ENCODE peak calls at places on chromosomes 7 and 10, in five cellular contexts. V, A, C, P and T are unnamed samples.
A peak's percentile ranks its signal among the peaks of the same experiment; 100 is the strongest.

GRCh38 chr10:57222603-57223002 is 861.5 kb upstream of the ZWINT start:
- DNase-seq in V (no peak), A (no peak), C (no peak), P (no peak), T (no peak)

GRCh38 chr10:50400694-50401093 is 149.4 kb upstream of the ASAH2 start:
- DNase-seq in V (no peak), A (no peak), C (no peak), P (no peak), T (no peak)

GRCh38 chr10:116741391-116742351 is 695 bp downstream of the HSPA12A start:
- DNase-seq in V (no peak), A (no peak), C (peak; percentile 46), P (peak; percentile 37), T (no peak)

GRCh38 chr7:106598663-106599342 is 62.2 kb downstream of the CCDC71L start:
- DNase-seq in V (peak; percentile 73), A (peak; percentile 73), C (peak; percentile 65), P (peak; percentile 42), T (peak; percentile 85)

GRCh38 chr10:80580811-80581468 is 43.2 kb downstream of the SH2D4B start:
- DNase-seq in V (no peak), A (no peak), C (no peak), P (no peak), T (no peak)

GRCh38 chr7:77415822-77416620 is at the start of gene GSAP:
- DNase-seq in V (peak; percentile 54), A (peak; percentile 86), C (peak; percentile 73), P (peak; percentile 62), T (peak; percentile 43)

GRCh38 chr10:70296406-70296899 is 12.6 kb upstream of the NPFFR1 start:
- DNase-seq in V (peak; percentile 89), A (peak; percentile 86), C (peak; percentile 94), P (peak; percentile 91), T (no peak)

GRCh38 chr7:134449596-134450194 is 9.2 kb downstream of the AKR1B1 start:
- DNase-seq in V (no peak), A (no peak), C (no peak), P (no peak), T (no peak)

GRCh38 chr7:922334-923107 is 32.0 kb downstream of the ADAP1 start:
- DNase-seq in V (peak; percentile 4), A (peak; percentile 42), C (no peak), P (peak; percentile 10), T (no peak)

GRCh38 chr10:101843032-101843991 is at the start of gene KCNIP2:
- DNase-seq in V (no peak), A (peak; percentile 57), C (no peak), P (no peak), T (peak; percentile 40)

GRCh38 chr10:100103581-100103980 is 21.9 kb upstream of the CPN1 start:
- DNase-seq in V (no peak), A (no peak), C (no peak), P (no peak), T (no peak)

GRCh38 chr7:117202511-117202910 is 120.3 kb downstream of the WNT2 start:
- DNase-seq in V (no peak), A (no peak), C (peak; percentile 70), P (no peak), T (no peak)

GRCh38 chr10:20287951-20288350 is 471.7 kb downstream of the PLXDC2 start:
- DNase-seq in V (no peak), A (no peak), C (no peak), P (no peak), T (no peak)

GRCh38 chr10:132542819-132543218 is 5.2 kb downstream of the INPP5A start:
- DNase-seq in V (no peak), A (no peak), C (no peak), P (no peak), T (no peak)

GRCh38 chr7:44555350-44555749 is 14.2 kb upstream of the NPC1L1 start:
- DNase-seq in V (no peak), A (no peak), C (no peak), P (no peak), T (no peak)

GRCh38 chr7:36472141-36472729 is 82.6 kb downstream of the ANLN start:
- DNase-seq in V (no peak), A (no peak), C (no peak), P (no peak), T (no peak)

GRCh38 chr7:151063212-151063561 is 3.8 kb downstream of the SLC4A2 start:
- DNase-seq in V (peak; percentile 65), A (no peak), C (peak; percentile 49), P (peak; percentile 64), T (no peak)

GRCh38 chr7:30285531-30286284 is 1.3 kb downstream of the ZNRF2 start:
- DNase-seq in V (peak; percentile 26), A (peak; percentile 68), C (peak; percentile 54), P (peak; percentile 37), T (peak; percentile 30)

GRCh38 chr10:132984801-132985545 is 42.6 kb upstream of the CFAP46 start:
- DNase-seq in V (no peak), A (peak; percentile 32), C (no peak), P (no peak), T (no peak)

GRCh38 chr7:156969972-156970420 is 20.5 kb downstream of the NOM1 start:
- DNase-seq in V (peak; percentile 34), A (no peak), C (peak; percentile 72), P (no peak), T (peak; percentile 26)

GRCh38 chr10:132390455-132391371 is 6.3 kb upstream of the PWWP2B start:
- DNase-seq in V (peak; percentile 9), A (peak; percentile 38), C (no peak), P (peak; percentile 2), T (no peak)

GRCh38 chr7:23394828-23395227 is 75.5 kb downstream of the IGF2BP3 start:
- DNase-seq in V (no peak), A (no peak), C (peak; percentile 48), P (no peak), T (no peak)

GRCh38 chr10:93357680-93358079 is 124.5 kb downstream of the MYOF start:
- DNase-seq in V (no peak), A (no peak), C (peak; percentile 52), P (no peak), T (peak; percentile 53)

GRCh38 chr7:155354371-155355048 is 56.8 kb downstream of the INSIG1 start:
- DNase-seq in V (no peak), A (peak; percentile 15), C (no peak), P (no peak), T (no peak)

GRCh38 chr7:72015106-72015505 is 397.0 kb downstream of the CALN1 start:
- DNase-seq in V (no peak), A (no peak), C (no peak), P (no peak), T (no peak)

GRCh38 chr7:29877196-29877595 is 70.9 kb downstream of the WIPF3 start:
- DNase-seq in V (no peak), A (no peak), C (no peak), P (no peak), T (no peak)

GRCh38 chr10:128567561-128567960 is 441.3 kb upstream of the MKI67 start:
- DNase-seq in V (no peak), A (no peak), C (no peak), P (no peak), T (no peak)

GRCh38 chr7:114663502-114663901 is 248.9 kb downstream of the FOXP2 start:
- DNase-seq in V (no peak), A (no peak), C (peak; percentile 65), P (no peak), T (no peak)

GRCh38 chr7:111558948-111559347 is 3.3 kb downstream of the IMMP2L start:
- DNase-seq in V (no peak), A (no peak), C (peak; percentile 80), P (no peak), T (no peak)

GRCh38 chr7:121101621-121102020 is 113.1 kb downstream of the CPED1 start:
- DNase-seq in V (no peak), A (no peak), C (no peak), P (no peak), T (no peak)

GRCh38 chr7:128931965-128932861 is 5.5 kb upstream of the IRF5 start:
- DNase-seq in V (peak; percentile 9), A (no peak), C (no peak), P (no peak), T (no peak)

GRCh38 chr7:57207836-57208235 is 75.6 kb upstream of the ZNF479 start:
- DNase-seq in V (no peak), A (peak; percentile 4), C (no peak), P (no peak), T (no peak)

GRCh38 chr7:139108256-139109187 is 998 bp downstream of the ZC3HAV1 start:
- DNase-seq in V (no peak), A (peak; percentile 53), C (peak; percentile 53), P (peak; percentile 26), T (no peak)

GRCh38 chr7:139109188-139109982 is at the start of gene ZC3HAV1:
- DNase-seq in V (peak; percentile 73), A (peak; percentile 94), C (peak; percentile 93), P (peak; percentile 85), T (peak; percentile 86)

GRCh38 chr7:139105037-139105382 is 4.5 kb downstream of the ZC3HAV1 start:
- DNase-seq in V (no peak), A (no peak), C (no peak), P (no peak), T (peak; percentile 50)

GRCh38 chr7:139109983-139110411 is 477 bp upstream of the ZC3HAV1 start:
- DNase-seq in V (no peak), A (no peak), C (no peak), P (no peak), T (no peak)

GRCh38 chr7:139106959-139107358 is 2.6 kb downstream of the ZC3HAV1 start:
- DNase-seq in V (no peak), A (no peak), C (no peak), P (no peak), T (no peak)
- H3K4me1 ChIP-seq in V (peaks cover 6% of the 10 kb centered on the region), A (peaks cover 56% of the 10 kb centered on the region), C (peaks cover 8% of the 10 kb centered on the region), P (peaks cover 2% of the 10 kb centered on the region), T (peaks cover 43% of the 10 kb centered on the region)

GRCh38 chr7:139299296-139299695 is 41.8 kb upstream of the FMC1 start:
- DNase-seq in V (no peak), A (no peak), C (no peak), P (no peak), T (no peak)
- H3K36me3 ChIP-seq in V (no peaks in the 10 kb centered on the region), A (peaks cover 67% of the 10 kb centered on the region), C (peaks cover 53% of the 10 kb centered on the region), P (peaks cover 10% of the 10 kb centered on the region), T (peaks cover 14% of the 10 kb centered on the region)

GRCh38 chr7:55019329-55019690 is 493 bp downstream of the EGFR start:
- DNase-seq in V (peak; percentile 71), A (peak; percentile 78), C (peak; percentile 78), P (peak; percentile 79), T (no peak)
- H3K4me3 ChIP-seq in V (peak overlapping the region; percentile 74), A (peak overlapping the region; percentile 83), C (peak overlapping the region; percentile 88), P (peak overlapping the region; percentile 90), T (no peak overlapping the region)

DNA sequence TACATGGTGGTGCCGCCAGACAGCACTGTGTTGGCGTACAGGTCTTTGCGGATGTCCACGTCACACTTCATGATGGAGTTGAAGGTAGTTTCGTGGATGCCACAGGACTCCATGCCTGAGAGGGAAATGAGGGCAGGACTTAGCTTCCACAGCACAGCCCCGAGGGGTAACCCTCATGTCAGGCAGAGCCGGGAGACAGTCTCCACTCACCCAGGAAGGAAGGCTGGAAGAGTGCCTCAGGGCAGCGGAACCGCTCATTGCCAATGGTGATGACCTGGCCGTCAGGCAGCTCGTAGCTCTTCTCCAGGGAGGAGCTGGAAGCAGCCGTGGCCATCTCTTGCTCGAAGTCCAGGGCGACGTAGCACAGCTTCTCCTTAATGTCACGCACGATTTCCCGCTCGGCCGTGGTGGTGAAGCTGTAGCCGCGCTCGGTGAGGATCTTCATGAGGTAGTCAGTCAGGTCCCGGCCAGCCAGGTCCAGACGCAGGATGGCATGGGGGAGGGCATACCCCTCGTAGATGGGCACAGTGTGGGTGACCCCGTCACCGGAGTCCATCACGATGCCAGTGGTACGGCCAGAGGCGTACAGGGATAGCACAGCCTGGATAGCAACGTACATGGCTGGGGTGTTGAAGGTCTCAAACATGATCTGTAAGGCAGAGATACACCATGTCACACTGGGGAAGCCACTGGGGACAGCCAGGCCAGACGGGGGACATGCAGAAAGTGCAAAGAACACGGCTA is 104.6 kb upstream of the TNRC18 start:
- DNase-seq in V (peak; percentile 71), A (peak; percentile 66), C (peak; percentile 57), P (no peak), T (peak; percentile 26)
- H3K4me1 ChIP-seq in V (peaks cover 16% of the 10 kb centered on the region), A (peaks cover 55% of the 10 kb centered on the region), C (peaks cover 12% of the 10 kb centered on the region), P (peaks cover 21% of the 10 kb centered on the region), T (peaks cover 57% of the 10 kb centered on the region)

GRCh38 chr10:91953600-91954140 is 30.1 kb downstream of the BTAF1 start:
- DNase-seq in V (no peak), A (no peak), C (peak; percentile 39), P (no peak), T (no peak)
- H3K36me3 ChIP-seq in V (peaks cover 7% of the 10 kb centered on the region), A (peaks cover 78% of the 10 kb centered on the region), C (peaks cover 81% of the 10 kb centered on the region), P (peaks cover 18% of the 10 kb centered on the region), T (peaks cover 81% of the 10 kb centered on the region)